ENCODE peak calls at places on chromosomes 3 and 15, in eight cellular contexts. J, U, E, W, T, Z, O and S are unnamed samples.

GRCh38 chr3:188518416-188518815 is 364.5 kb downstream of the LPP start:
- ATAC-seq in J (no peak), U (no peak), E (no peak), W (no peak), T (no peak), Z (no peak), O (no peak), S (no peak)

GRCh38 chr15:85454403-85454802 is 74.0 kb downstream of the AKAP13 start:
- ATAC-seq in J (no peak), U (no peak), E (peak), W (peak), T (peak), Z (no peak), O (no peak), S (no peak)

GRCh38 chr15:86650084-86650483 is 570.4 kb downstream of the AGBL1 start:
- ATAC-seq in J (peak), U (no peak), E (peak), W (no peak), T (no peak), Z (no peak), O (no peak), S (peak)

GRCh38 chr15:65881766-65882434 is 12.6 kb downstream of the RAB11A start:
- ATAC-seq in J (peak), U (peak), E (peak), W (no peak), T (no peak), Z (peak), O (peak), S (no peak)

GRCh38 chr15:66670698-66671580 is 31.1 kb upstream of the SMAD6 start:
- ATAC-seq in J (no peak), U (no peak), E (peak), W (peak), T (peak), Z (no peak), O (no peak), S (peak)

GRCh38 chr3:160427832-160428424 is 21.7 kb downstream of the TRIM59 start:
- ATAC-seq in J (no peak), U (no peak), E (no peak), W (no peak), T (no peak), Z (no peak), O (no peak), S (no peak)

GRCh38 chr3:73427018-73427750 is 197.6 kb downstream of the PDZRN3 start:
- ATAC-seq in J (no peak), U (no peak), E (no peak), W (peak), T (peak), Z (no peak), O (no peak), S (no peak)

GRCh38 chr3:46097691-46098241 is 70.5 kb upstream of the XCR1 start:
- ATAC-seq in J (peak), U (peak), E (no peak), W (peak), T (peak), Z (peak), O (peak), S (no peak)

GRCh38 chr3:4508048-4508981 is 15.2 kb downstream of the ITPR1 start:
- ATAC-seq in J (peak), U (peak), E (no peak), W (no peak), T (no peak), Z (no peak), O (no peak), S (no peak)

GRCh38 chr3:27073903-27074302 is 295.3 kb downstream of the NEK10 start:
- ATAC-seq in J (no peak), U (no peak), E (peak), W (no peak), T (no peak), Z (no peak), O (no peak), S (no peak)

GRCh38 chr3:101944308-101944707 is 95.0 kb downstream of the NFKBIZ start:
- ATAC-seq in J (no peak), U (no peak), E (no peak), W (no peak), T (no peak), Z (no peak), O (no peak), S (no peak)

GRCh38 chr3:64417816-64418215 is 192.6 kb upstream of the PRICKLE2 start:
- ATAC-seq in J (no peak), U (no peak), E (no peak), W (no peak), T (no peak), Z (no peak), O (no peak), S (no peak)

GRCh38 chr3:151896662-151897012 is 23.2 kb downstream of the SUCNR1 start:
- ATAC-seq in J (peak), U (peak), E (no peak), W (no peak), T (no peak), Z (no peak), O (no peak), S (peak)

GRCh38 chr3:188076176-188076575 is 77.8 kb upstream of the LPP start:
- ATAC-seq in J (no peak), U (no peak), E (no peak), W (peak), T (peak), Z (no peak), O (no peak), S (no peak)

GRCh38 chr15:22968356-22968755 is 11.8 kb downstream of the CYFIP1 start:
- ATAC-seq in J (no peak), U (no peak), E (no peak), W (peak), T (no peak), Z (no peak), O (no peak), S (peak)

GRCh38 chr3:129433565-129433964 is 5.1 kb upstream of the EFCAB12 start:
- ATAC-seq in J (no peak), U (no peak), E (peak), W (no peak), T (no peak), Z (no peak), O (no peak), S (no peak)

GRCh38 chr3:54563661-54564200 is 364.1 kb downstream of the LRTM1 start:
- ATAC-seq in J (no peak), U (no peak), E (no peak), W (no peak), T (no peak), Z (no peak), O (no peak), S (no peak)

GRCh38 chr3:113574213-113574612 is 41.9 kb downstream of the SIDT1 start:
- ATAC-seq in J (no peak), U (no peak), E (peak), W (no peak), T (no peak), Z (no peak), O (no peak), S (no peak)

GRCh38 chr15:101358895-101359294 is 63.8 kb upstream of the SNRPA1 start:
- ATAC-seq in J (no peak), U (no peak), E (no peak), W (peak), T (peak), Z (no peak), O (no peak), S (peak)

GRCh38 chr3:179723617-179724016 is 70.8 kb downstream of the USP13 start:
- ATAC-seq in J (no peak), U (no peak), E (no peak), W (no peak), T (no peak), Z (no peak), O (no peak), S (no peak)

GRCh38 chr3:20668411-20668810 is 482.4 kb upstream of the SGO1 start:
- ATAC-seq in J (no peak), U (no peak), E (no peak), W (peak), T (no peak), Z (no peak), O (no peak), S (no peak)

GRCh38 chr3:156379327-156379726 is 175.6 kb downstream of the SSR3 start:
- ATAC-seq in J (no peak), U (no peak), E (no peak), W (no peak), T (no peak), Z (no peak), O (no peak), S (no peak)

GRCh38 chr3:141242035-141242721 is 10.6 kb downstream of the PXYLP1 start:
- ATAC-seq in J (no peak), U (no peak), E (no peak), W (no peak), T (no peak), Z (no peak), O (no peak), S (no peak)

GRCh38 chr3:42814246-42814645 is 5.0 kb downstream of the ACKR2 start:
- ATAC-seq in J (no peak), U (no peak), E (no peak), W (peak), T (no peak), Z (no peak), O (no peak), S (no peak)

GRCh38 chr15:77967785-77968184 is 109.7 kb downstream of the TBC1D2B start:
- ATAC-seq in J (no peak), U (no peak), E (no peak), W (no peak), T (no peak), Z (no peak), O (no peak), S (no peak)